ENCODE peak calls at places on chromosomes 4 and X, in nine cellular contexts. E is fibroblast of mammary gland, A is right atrium auricular region, I is adipocyte, S is cardiac fibroblast, U is sigmoid colon, F is hepatocyte, Q is epithelial cell of esophagus, L is lower leg skin. O is an unnamed sample.
A peak's percentile ranks its signal among the peaks of the same experiment; 100 is the strongest.

GRCh38 chr4:74640111-74640903 is 154.0 kb downstream of the BTC start:
- DNase-seq in I (peak; percentile 66), Q (peak; percentile 54), L (no peak), A (no peak), U (no peak), S (peak; percentile 81), E (peak; percentile 94), F (no peak), O (peak; percentile 77)

GRCh38 chrX:19085975-19086772 is 36.1 kb downstream of the ADGRG2 start:
- DNase-seq in S (no peak), F (no peak), U (no peak), L (no peak), Q (no peak), I (no peak), A (no peak), E (peak; percentile 12), O (no peak)

GRCh38 chr4:176189891-176190795 is 5.2 kb downstream of the SPATA4 start:
- DNase-seq in L (no peak), A (no peak), F (no peak), E (no peak), I (peak; percentile 16), U (peak; percentile 48), Q (no peak), S (no peak), O (peak; percentile 38)

GRCh38 chrX:134782796-134783195 is 124.5 kb upstream of the PLAC1 start:
- DNase-seq in Q (peak; percentile 50), L (no peak), A (no peak), E (peak; percentile 58), I (peak; percentile 79), S (peak; percentile 71), U (no peak), F (peak; percentile 58), O (no peak)

GRCh38 chr4:21765810-21766407 is 182.7 kb downstream of the KCNIP4 start:
- DNase-seq in U (no peak), Q (peak; percentile 78), I (peak; percentile 81), A (no peak), E (peak; percentile 57), S (peak; percentile 61), F (peak; percentile 75), L (no peak), O (peak; percentile 68)

GRCh38 chr4:142402925-142403324 is 443.2 kb downstream of the INPP4B start:
- DNase-seq in F (no peak), Q (peak; percentile 85), A (no peak), E (peak; percentile 55), U (no peak), S (peak; percentile 58), L (no peak), I (peak; percentile 76), O (no peak)

GRCh38 chr4:8836664-8837171 is 34.9 kb downstream of the HMX1 start:
- DNase-seq in F (no peak), Q (no peak), A (no peak), L (peak; percentile 68), U (peak; percentile 42), S (no peak), I (no peak), E (no peak), O (no peak)

GRCh38 chrX:125998432-125998831 is 167.7 kb downstream of the DCAF12L2 start:
- DNase-seq in L (no peak), Q (peak; percentile 7), U (no peak), I (peak; percentile 0), A (no peak), S (no peak), E (peak; percentile 2), F (peak; percentile 14), O (no peak)

GRCh38 chr4:911221-911751 is 20.8 kb downstream of the GAK start:
- DNase-seq in Q (no peak), E (no peak), U (no peak), F (no peak), L (no peak), I (no peak), S (no peak), A (no peak), O (no peak)

GRCh38 chrX:48747415-48748026 is 14.0 kb upstream of the GLOD5 start:
- DNase-seq in E (no peak), U (no peak), S (no peak), I (no peak), L (no peak), A (no peak), Q (no peak), F (no peak), O (no peak)

GRCh38 chrX:48025561-48025960 is 18.8 kb downstream of the SPACA5 start:
- DNase-seq in L (no peak), U (no peak), I (peak; percentile 83), F (peak; percentile 74), A (no peak), E (peak; percentile 70), Q (peak; percentile 64), S (peak; percentile 79), O (peak; percentile 41)

GRCh38 chrX:4263005-4263404 is 549.6 kb upstream of the PRKX start:
- DNase-seq in Q (peak; percentile 1), L (no peak), I (peak; percentile 2), E (no peak), F (peak; percentile 48), A (no peak), U (no peak), S (no peak), O (peak; percentile 0)

GRCh38 chr4:185956546-185956945 is 112.4 kb upstream of the TLR3 start:
- DNase-seq in I (no peak), L (no peak), U (no peak), E (no peak), A (no peak), F (no peak), Q (no peak), S (no peak), O (no peak)

GRCh38 chrX:72051589-72051988 is 80.1 kb downstream of the RTL5 start:
- DNase-seq in L (peak; percentile 53), A (no peak), Q (no peak), F (no peak), S (no peak), U (no peak), I (no peak), E (no peak), O (no peak)

GRCh38 chr4:3111461-3111860 is 37.0 kb downstream of the HTT start:
- DNase-seq in Q (peak; percentile 80), S (peak; percentile 81), I (peak; percentile 35), L (no peak), F (peak; percentile 21), A (no peak), U (no peak), E (peak; percentile 63), O (peak; percentile 47)

GRCh38 chr4:25112349-25113008 is 47.8 kb downstream of the SEPSECS start:
- DNase-seq in F (no peak), A (no peak), Q (no peak), S (no peak), L (no peak), U (peak; percentile 77), I (no peak), E (peak; percentile 16), O (no peak)

GRCh38 chr4:170599894-170600293 is 510.1 kb upstream of the AADAT start:
- DNase-seq in U (no peak), I (no peak), Q (peak; percentile 94), F (no peak), A (no peak), S (no peak), L (no peak), E (no peak), O (no peak)

DNA sequence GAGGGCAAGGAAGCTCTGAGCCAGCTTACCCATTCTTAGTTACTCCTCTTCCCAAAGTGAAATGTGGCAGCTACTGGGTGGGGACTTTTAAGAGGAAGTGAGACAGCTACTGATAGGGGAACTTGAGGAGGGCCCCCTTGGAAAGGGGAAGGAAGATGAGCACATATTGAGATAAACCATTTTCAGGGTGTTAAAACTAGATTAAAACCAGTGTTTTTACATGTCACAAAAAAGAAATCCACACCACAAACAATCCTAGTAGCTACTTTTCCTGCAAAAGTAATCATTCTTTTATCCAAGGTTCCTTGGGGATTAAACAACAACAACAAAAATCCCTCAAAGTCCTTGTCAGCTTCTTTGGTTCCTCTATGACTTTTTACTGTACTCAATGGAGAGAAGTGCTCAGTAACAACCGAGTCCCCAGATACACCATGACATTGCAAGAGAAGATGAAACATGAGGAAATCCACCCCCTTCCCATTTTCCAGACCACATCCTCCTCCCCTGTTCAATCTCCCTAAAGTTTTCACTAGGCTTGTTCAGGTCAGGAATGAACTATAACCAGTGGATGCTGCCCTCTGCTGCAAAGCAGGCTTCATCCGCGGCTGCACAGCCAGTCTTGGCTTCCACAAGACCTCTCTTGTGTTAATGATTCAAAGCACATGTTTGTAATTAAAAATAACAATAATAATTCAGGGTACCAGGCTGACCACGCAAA is 113.5 kb upstream of the TMEM164 start:
- DNase-seq in E (peak; percentile 42), A (no peak), I (peak; percentile 25), U (no peak), L (no peak), F (peak; percentile 13), Q (peak; percentile 19), S (peak; percentile 49), O (peak; percentile 69)
- H3K4me3 ChIP-seq in E (no peak overlapping the region), A (no peak overlapping the region), I (no peak overlapping the region), U (no peak overlapping the region), L (no peak overlapping the region), F (no peak overlapping the region), Q (no peak overlapping the region), S (no peak overlapping the region), O (no peak overlapping the region)

GRCh38 chr4:140098481-140099132 is 55.4 kb downstream of the MAML3 start:
- DNase-seq in E (peak; percentile 82), F (no peak), A (no peak), U (no peak), L (no peak), I (no peak), S (peak; percentile 78), Q (peak; percentile 33), O (peak; percentile 68)
- H3K4me3 ChIP-seq in E (no peak overlapping the region), F (no peak overlapping the region), A (peak overlapping the region; percentile 36), U (no peak overlapping the region), L (no peak overlapping the region), I (peak overlapping the region; percentile 77), S (peak overlapping the region; percentile 5), Q (no peak overlapping the region), O (no peak overlapping the region)

DNA sequence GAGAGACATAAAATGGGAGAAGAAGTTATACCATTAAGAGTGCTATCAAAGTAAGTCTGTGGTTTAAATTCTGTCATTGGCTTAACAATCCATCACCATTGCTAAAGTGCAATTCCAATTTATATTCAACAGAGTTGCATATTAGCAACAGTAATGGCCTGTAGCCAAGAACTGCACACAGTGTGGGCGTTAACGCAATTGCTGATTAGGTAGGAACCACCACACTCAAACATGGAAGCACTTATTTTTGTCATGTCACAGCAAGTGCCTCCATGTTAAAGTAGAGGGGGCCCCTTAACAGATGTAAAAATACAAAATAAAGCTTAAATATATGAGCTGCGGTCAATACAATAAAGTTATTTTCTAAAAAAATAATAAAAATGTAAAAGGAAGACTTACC is 10.8 kb downstream of the LARP7 start:
- DNase-seq in F (no peak), A (no peak), L (no peak), S (no peak), I (no peak), E (no peak), Q (no peak), U (no peak), O (no peak)
- H3K4me3 ChIP-seq in F (no peak overlapping the region), A (no peak overlapping the region), L (no peak overlapping the region), S (no peak overlapping the region), I (no peak overlapping the region), E (no peak overlapping the region), Q (no peak overlapping the region), U (no peak overlapping the region), O (no peak overlapping the region)

DNA sequence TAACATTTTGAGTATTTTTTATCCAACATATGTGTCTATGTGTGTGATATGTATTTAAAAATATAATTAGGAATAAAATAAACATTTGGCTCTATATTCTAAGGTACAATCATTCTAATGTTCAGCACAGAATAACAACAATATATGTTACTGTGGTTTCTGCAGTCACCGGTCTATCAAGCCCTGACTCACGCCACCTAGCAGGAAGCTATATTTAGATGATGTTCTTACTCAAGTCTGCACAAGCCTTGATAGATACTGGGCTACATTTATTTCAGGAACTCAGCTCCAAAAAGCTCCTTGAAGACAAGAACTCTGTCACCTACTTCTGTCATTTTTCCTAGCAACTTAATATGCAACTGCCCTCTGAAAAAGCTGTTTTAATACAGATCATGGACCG is 152.0 kb upstream of the FTHL17 start:
- DNase-seq in I (peak; percentile 37), A (no peak), F (no peak), E (peak; percentile 59), U (no peak), L (no peak), S (peak; percentile 58), Q (peak; percentile 88), O (peak; percentile 45)
- H3K4me3 ChIP-seq in I (no peak overlapping the region), A (no peak overlapping the region), F (no peak overlapping the region), E (no peak overlapping the region), U (no peak overlapping the region), L (no peak overlapping the region), S (no peak overlapping the region), Q (no peak overlapping the region), O (no peak overlapping the region)